ENCODE peak calls at places on chromosomes 3 and 15, in eight cellular contexts. X is cardiac muscle cell, W is H1, Z is spleen, V is aorta, I is GM19239, A is AG20443, F is AG08396. L is an unnamed sample.

GRCh38 chr3:132317229-132317948 is at the start of gene ACP3:
- DNase-seq in X (peak), W (no peak), Z (peak), V (peak), I (no peak), A (peak), F (peak), L (peak)

GRCh38 chr3:156174229-156174847 is 54.0 kb downstream of the KCNAB1 start:
- DNase-seq in X (peak), W (no peak), Z (no peak), V (no peak), I (no peak), A (peak), F (no peak), L (peak)

GRCh38 chr3:59992578-59992977 is 942.8 kb upstream of the CFAP20DC start:
- DNase-seq in X (no peak), W (no peak), Z (no peak), V (no peak), I (no peak), A (no peak), F (no peak), L (no peak)

GRCh38 chr3:43505351-43505750 is 116.5 kb downstream of the ANO10 start:
- DNase-seq in X (no peak), W (no peak), Z (no peak), V (no peak), I (no peak), A (no peak), F (no peak), L (peak)

GRCh38 chr3:140854961-140855360 is 86.7 kb upstream of the SLC25A36 start:
- DNase-seq in X (no peak), W (no peak), Z (no peak), V (no peak), I (no peak), A (no peak), F (no peak), L (no peak)

GRCh38 chr3:8733332-8734094 is at the start of gene CAV3:
- DNase-seq in X (peak), W (no peak), Z (no peak), V (no peak), I (no peak), A (no peak), F (no peak), L (peak)

GRCh38 chr15:75203908-75204263 is 2.2 kb downstream of the C15orf39 start:
- DNase-seq in X (no peak), W (no peak), Z (no peak), V (no peak), I (no peak), A (no peak), F (no peak), L (no peak)

GRCh38 chr3:122415104-122415744 is 638 bp downstream of the WDR5B start:
- DNase-seq in X (peak), W (peak), Z (no peak), V (no peak), I (peak), A (peak), F (peak), L (peak)

GRCh38 chr15:69074843-69075224 is 60.3 kb downstream of the NOX5 start:
- DNase-seq in X (peak), W (no peak), Z (no peak), V (no peak), I (no peak), A (no peak), F (no peak), L (no peak)

GRCh38 chr3:172958565-172958964 is 182.5 kb downstream of the SPATA16 start:
- DNase-seq in X (no peak), W (no peak), Z (no peak), V (no peak), I (no peak), A (no peak), F (no peak), L (no peak)

GRCh38 chr15:62545392-62546227 is 380.5 kb upstream of the C2CD4B start:
- DNase-seq in X (no peak), W (no peak), Z (no peak), V (no peak), I (no peak), A (peak), F (peak), L (peak)

GRCh38 chr3:53229171-53229570 is 26.7 kb downstream of the TKT start:
- DNase-seq in X (no peak), W (no peak), Z (peak), V (no peak), I (no peak), A (no peak), F (no peak), L (no peak)

GRCh38 chr3:132966374-132966773 is 71.8 kb upstream of the TMEM108 start:
- DNase-seq in X (no peak), W (no peak), Z (no peak), V (no peak), I (no peak), A (no peak), F (no peak), L (no peak)

GRCh38 chr3:180059351-180059750 is 22.6 kb upstream of the PEX5L start:
- DNase-seq in X (no peak), W (no peak), Z (no peak), V (no peak), I (no peak), A (no peak), F (no peak), L (peak)

GRCh38 chr3:111667621-111668239 is 72.6 kb upstream of the ZBED2 start:
- DNase-seq in X (no peak), W (no peak), Z (peak), V (peak), I (peak), A (no peak), F (peak), L (no peak)

GRCh38 chr3:40780341-40780800 is 255.6 kb downstream of the ZNF621 start:
- DNase-seq in X (no peak), W (no peak), Z (no peak), V (peak), I (no peak), A (peak), F (no peak), L (peak)

GRCh38 chr3:171696805-171697204 is 113.5 kb downstream of the PLD1 start:
- DNase-seq in X (no peak), W (no peak), Z (no peak), V (no peak), I (no peak), A (no peak), F (no peak), L (no peak)

GRCh38 chr15:100132309-100132708 is 209.5 kb downstream of the ADAMTS17 start:
- DNase-seq in X (no peak), W (no peak), Z (no peak), V (no peak), I (no peak), A (no peak), F (no peak), L (no peak)

GRCh38 chr3:13705051-13705450 is 156.1 kb downstream of the FBLN2 start:
- DNase-seq in X (no peak), W (peak), Z (peak), V (peak), I (no peak), A (no peak), F (no peak), L (no peak)

GRCh38 chr3:45199837-45200648 is 26.0 kb downstream of the TMEM158 start:
- DNase-seq in X (no peak), W (no peak), Z (no peak), V (no peak), I (no peak), A (peak), F (peak), L (peak)

GRCh38 chr3:161599702-161600101 is 103.1 kb downstream of the OTOL1 start:
- DNase-seq in X (no peak), W (no peak), Z (no peak), V (no peak), I (no peak), A (no peak), F (no peak), L (no peak)

GRCh38 chr3:15797600-15798303 is at the start of gene ANKRD28:
- DNase-seq in X (peak), W (no peak), Z (no peak), V (no peak), I (no peak), A (peak), F (peak), L (peak)

GRCh38 chr15:40702077-40702476 is 7.1 kb downstream of the RAD51 start:
- DNase-seq in X (no peak), W (no peak), Z (no peak), V (no peak), I (no peak), A (peak), F (peak), L (peak)

GRCh38 chr3:74529145-74529544 is 85.3 kb downstream of the CNTN3 start:
- DNase-seq in X (no peak), W (no peak), Z (no peak), V (no peak), I (no peak), A (no peak), F (no peak), L (no peak)

GRCh38 chr3:101902041-101902440 is 52.7 kb downstream of the NFKBIZ start:
- DNase-seq in X (no peak), W (no peak), Z (no peak), V (no peak), I (no peak), A (peak), F (peak), L (peak)

GRCh38 chr3:16132190-16132589 is 42.3 kb upstream of the GALNT15 start:
- DNase-seq in X (no peak), W (no peak), Z (no peak), V (no peak), I (no peak), A (no peak), F (no peak), L (no peak)

GRCh38 chr3:11535207-11535960 is 108.3 kb downstream of the VGLL4 start:
- DNase-seq in X (no peak), W (no peak), Z (no peak), V (no peak), I (no peak), A (no peak), F (no peak), L (no peak)

GRCh38 chr3:10970306-10970979 is 22.1 kb upstream of the SLC6A1 start:
- DNase-seq in X (no peak), W (no peak), Z (peak), V (no peak), I (no peak), A (no peak), F (no peak), L (no peak)

GRCh38 chr15:65476942-65477341 is 40.5 kb downstream of the DPP8 start:
- DNase-seq in X (no peak), W (no peak), Z (no peak), V (no peak), I (no peak), A (peak), F (peak), L (peak)

GRCh38 chr3:132394334-132394733 is 23.0 kb upstream of the DNAJC13 start:
- DNase-seq in X (no peak), W (no peak), Z (no peak), V (no peak), I (no peak), A (no peak), F (peak), L (peak)

GRCh38 chr15:39205506-39206371 is 375.1 kb upstream of the THBS1 start:
- DNase-seq in X (no peak), W (no peak), Z (no peak), V (no peak), I (no peak), A (no peak), F (no peak), L (no peak)

GRCh38 chr3:195549931-195550519 is 6.9 kb upstream of the PPP1R2 start:
- DNase-seq in X (no peak), W (no peak), Z (peak), V (no peak), I (no peak), A (no peak), F (no peak), L (no peak)

GRCh38 chr3:14513566-14514322 is 26.4 kb downstream of the GRIP2 start:
- DNase-seq in X (no peak), W (no peak), Z (peak), V (no peak), I (no peak), A (no peak), F (no peak), L (no peak)

GRCh38 chr3:63877737-63878393 is 14.2 kb downstream of the ATXN7 start:
- DNase-seq in X (no peak), W (no peak), Z (no peak), V (no peak), I (no peak), A (peak), F (peak), L (peak)